ENCODE peak calls at places on chromosomes 13 and 19, in four cellular contexts. One of them, this sample, is unnamed.

GRCh38 chr13:113526466-113527220 is 36.1 kb upstream of the DCUN1D2 start:
- DNase-seq in HepG2: no peak
- DNase-seq in HL-60: no peak
- DNase-seq in GM12892: no peak
- DNase-seq in this sample: peak

GRCh38 chr13:100547805-100548204 is 40.8 kb downstream of the GGACT start:
- DNase-seq in GM12892: no peak
- DNase-seq in HepG2: no peak
- DNase-seq in HL-60: no peak
- DNase-seq in this sample: no peak

GRCh38 chr19:18274776-18275356 is 614 bp upstream of the IQCN start:
- DNase-seq in HepG2: peak
- DNase-seq in HL-60: peak
- DNase-seq in GM12892: no peak
- DNase-seq in this sample: peak

GRCh38 chr19:50051964-50052363 is 26.2 kb downstream of the ZNF473 start:
- DNase-seq in HepG2: no peak
- DNase-seq in GM12892: no peak
- DNase-seq in HL-60: no peak
- DNase-seq in this sample: no peak

GRCh38 chr19:29745253-29745652 is 30.2 kb upstream of the C19orf12 start:
- DNase-seq in HL-60: peak
- DNase-seq in GM12892: no peak
- DNase-seq in HepG2: peak
- DNase-seq in this sample: peak

GRCh38 chr13:73273737-73274136 is 214.9 kb downstream of the KLF5 start:
- DNase-seq in GM12892: no peak
- DNase-seq in HL-60: no peak
- DNase-seq in HepG2: no peak
- DNase-seq in this sample: no peak

GRCh38 chr13:112182831-112183543 is 116.0 kb downstream of the SOX1 start:
- DNase-seq in HepG2: peak
- DNase-seq in GM12892: no peak
- DNase-seq in HL-60: peak
- DNase-seq in this sample: no peak

GRCh38 chr13:23087884-23088283 is 92.9 kb upstream of the SGCG start:
- DNase-seq in HepG2: peak
- DNase-seq in HL-60: peak
- DNase-seq in GM12892: no peak
- DNase-seq in this sample: no peak

GRCh38 chr19:58020129-58020528 is 13.7 kb upstream of the ZSCAN1 start:
- DNase-seq in GM12892: no peak
- DNase-seq in HL-60: no peak
- DNase-seq in HepG2: no peak
- DNase-seq in this sample: no peak

GRCh38 chr13:98648676-98649075 is 71.8 kb upstream of the STK24 start:
- DNase-seq in HL-60: no peak
- DNase-seq in HepG2: no peak
- DNase-seq in GM12892: no peak
- DNase-seq in this sample: no peak

GRCh38 chr19:11268783-11269267 is 6.5 kb upstream of the DOCK6 start:
- DNase-seq in GM12892: no peak
- DNase-seq in HL-60: peak
- DNase-seq in HepG2: peak
- DNase-seq in this sample: peak

GRCh38 chr13:48731957-48732569 is 78.3 kb downstream of the CYSLTR2 start:
- DNase-seq in HepG2: peak
- DNase-seq in GM12892: no peak
- DNase-seq in HL-60: peak
- DNase-seq in this sample: peak

GRCh38 chr19:34962945-34963530 is 991 bp downstream of the ZNF792 start:
- DNase-seq in HL-60: no peak
- DNase-seq in HepG2: no peak
- DNase-seq in GM12892: no peak
- DNase-seq in this sample: peak

GRCh38 chr19:35400773-35401100 is 29.9 kb downstream of the GPR42 start:
- DNase-seq in HepG2: no peak
- DNase-seq in GM12892: no peak
- DNase-seq in HL-60: no peak
- DNase-seq in this sample: no peak

GRCh38 chr13:27161980-27162379 is 9.6 kb downstream of the USP12 start:
- DNase-seq in HL-60: no peak
- DNase-seq in GM12892: no peak
- DNase-seq in HepG2: no peak
- DNase-seq in this sample: no peak

GRCh38 chr13:74035881-74036280 is 98.3 kb downstream of the KLF12 start:
- DNase-seq in HepG2: no peak
- DNase-seq in HL-60: no peak
- DNase-seq in GM12892: no peak
- DNase-seq in this sample: no peak

GRCh38 chr19:10968527-10969081 is 7.8 kb downstream of the SMARCA4 start:
- DNase-seq in HepG2: no peak
- DNase-seq in HL-60: no peak
- DNase-seq in GM12892: no peak
- DNase-seq in this sample: no peak

GRCh38 chr19:48746738-48747575 is at the start of gene IZUMO1:
- DNase-seq in HepG2: no peak
- DNase-seq in GM12892: peak
- DNase-seq in HL-60: peak
- DNase-seq in this sample: peak

GRCh38 chr19:38538386-38538785 is 79.4 kb downstream of the MAP4K1 start:
- DNase-seq in GM12892: no peak
- DNase-seq in HepG2: no peak
- DNase-seq in HL-60: no peak
- DNase-seq in this sample: no peak

GRCh38 chr19:35860436-35860817 is 3.7 kb downstream of the KIRREL2 start:
- DNase-seq in HepG2: no peak
- DNase-seq in HL-60: no peak
- DNase-seq in GM12892: no peak
- DNase-seq in this sample: no peak

GRCh38 chr19:16896913-16897571 is 8.2 kb downstream of the F2RL3 start:
- DNase-seq in GM12892: peak
- DNase-seq in HL-60: peak
- DNase-seq in HepG2: peak
- DNase-seq in this sample: peak

GRCh38 chr13:85828094-85828684 is 29.0 kb upstream of the SLITRK6 start:
- DNase-seq in HL-60: no peak
- DNase-seq in HepG2: peak
- DNase-seq in GM12892: no peak
- DNase-seq in this sample: no peak

GRCh38 chr19:4714016-4714415 is 9.6 kb downstream of the DPP9 start:
- DNase-seq in HepG2: no peak
- DNase-seq in HL-60: no peak
- DNase-seq in GM12892: no peak
- DNase-seq in this sample: no peak

GRCh38 chr19:46753420-46754155 is 7.3 kb upstream of the STRN4 start:
- DNase-seq in HL-60: peak
- DNase-seq in HepG2: peak
- DNase-seq in GM12892: no peak
- DNase-seq in this sample: peak

GRCh38 chr13:51785592-51786424 is 18.2 kb downstream of the DHRS12 start:
- DNase-seq in HepG2: no peak
- DNase-seq in HL-60: no peak
- DNase-seq in GM12892: no peak
- DNase-seq in this sample: no peak

GRCh38 chr19:29566496-29567054 is 39.5 kb upstream of the POP4 start:
- DNase-seq in HL-60: no peak
- DNase-seq in HepG2: no peak
- DNase-seq in GM12892: no peak
- DNase-seq in this sample: no peak

GRCh38 chr19:13839938-13840750 is 36.8 kb upstream of the NANOS3 start:
- DNase-seq in HepG2: no peak
- DNase-seq in GM12892: no peak
- DNase-seq in HL-60: peak
- DNase-seq in this sample: peak

GRCh38 chr19:51695088-51695487 is 2.0 kb downstream of the SPACA6 start:
- DNase-seq in GM12892: no peak
- DNase-seq in HepG2: no peak
- DNase-seq in HL-60: no peak
- DNase-seq in this sample: no peak

GRCh38 chr13:67369895-67370660 is 139.9 kb upstream of the PCDH9 start:
- DNase-seq in HL-60: no peak
- DNase-seq in GM12892: no peak
- DNase-seq in HepG2: no peak
- DNase-seq in this sample: no peak

GRCh38 chr13:44336934-44337333 is 36.7 kb upstream of the SERP2 start:
- DNase-seq in GM12892: no peak
- DNase-seq in HL-60: no peak
- DNase-seq in HepG2: no peak
- DNase-seq in this sample: no peak
- TF ChIP-seq POLR2AphosphoS5 in GM12892: no peak
- TF ChIP-seq POLR2AphosphoS5 in HL-60: no peak
- TF ChIP-seq POLR2AphosphoS5 in HepG2: no peak
- TF ChIP-seq POLR2AphosphoS5 in this sample: no peak

GRCh38 chr19:40472516-40472915 is 5.7 kb downstream of the SPTBN4 start:
- DNase-seq in GM12892: no peak
- DNase-seq in HL-60: no peak
- DNase-seq in HepG2: no peak
- DNase-seq in this sample: no peak
- TF ChIP-seq POLR2AphosphoS5 in GM12892: no peak
- TF ChIP-seq POLR2AphosphoS5 in HL-60: no peak
- TF ChIP-seq POLR2AphosphoS5 in HepG2: no peak
- TF ChIP-seq POLR2AphosphoS5 in this sample: no peak

DNA sequence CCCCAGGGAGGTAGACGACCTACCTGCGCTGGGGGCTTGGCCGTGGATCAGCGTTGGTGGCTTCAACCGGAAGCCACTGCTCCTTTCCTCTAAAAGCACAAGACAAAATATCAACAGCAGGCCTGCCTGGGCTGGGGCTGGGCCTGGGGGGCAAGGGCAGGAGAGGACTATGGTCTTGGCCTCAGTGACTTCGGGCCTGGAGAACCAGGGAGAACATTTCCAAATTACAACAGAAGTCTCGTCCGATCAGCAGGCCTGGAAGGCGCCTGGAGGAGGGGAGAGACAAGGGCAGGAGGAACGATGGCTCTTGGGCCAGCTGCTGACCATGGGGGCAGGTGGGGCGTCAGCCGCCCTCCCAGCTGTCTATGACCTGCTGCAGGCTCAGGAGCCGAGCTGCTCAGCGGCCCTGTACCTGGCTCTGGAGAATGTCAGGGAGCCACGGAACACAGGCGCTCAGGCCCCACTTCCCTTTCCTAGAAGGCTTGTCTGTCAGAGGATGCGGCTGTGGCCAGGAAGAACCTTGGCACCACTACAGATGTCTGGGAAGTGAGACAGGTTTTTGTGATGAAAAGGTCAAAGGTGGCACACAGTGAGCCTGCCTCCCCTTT is 19.4 kb downstream of the CAPS start:
- DNase-seq in HepG2: no peak
- DNase-seq in GM12892: no peak
- DNase-seq in HL-60: no peak
- DNase-seq in this sample: no peak
- TF ChIP-seq POLR2AphosphoS5 in HepG2: no peak
- TF ChIP-seq POLR2AphosphoS5 in GM12892: no peak
- TF ChIP-seq POLR2AphosphoS5 in HL-60: no peak
- TF ChIP-seq POLR2AphosphoS5 in this sample: no peak

DNA sequence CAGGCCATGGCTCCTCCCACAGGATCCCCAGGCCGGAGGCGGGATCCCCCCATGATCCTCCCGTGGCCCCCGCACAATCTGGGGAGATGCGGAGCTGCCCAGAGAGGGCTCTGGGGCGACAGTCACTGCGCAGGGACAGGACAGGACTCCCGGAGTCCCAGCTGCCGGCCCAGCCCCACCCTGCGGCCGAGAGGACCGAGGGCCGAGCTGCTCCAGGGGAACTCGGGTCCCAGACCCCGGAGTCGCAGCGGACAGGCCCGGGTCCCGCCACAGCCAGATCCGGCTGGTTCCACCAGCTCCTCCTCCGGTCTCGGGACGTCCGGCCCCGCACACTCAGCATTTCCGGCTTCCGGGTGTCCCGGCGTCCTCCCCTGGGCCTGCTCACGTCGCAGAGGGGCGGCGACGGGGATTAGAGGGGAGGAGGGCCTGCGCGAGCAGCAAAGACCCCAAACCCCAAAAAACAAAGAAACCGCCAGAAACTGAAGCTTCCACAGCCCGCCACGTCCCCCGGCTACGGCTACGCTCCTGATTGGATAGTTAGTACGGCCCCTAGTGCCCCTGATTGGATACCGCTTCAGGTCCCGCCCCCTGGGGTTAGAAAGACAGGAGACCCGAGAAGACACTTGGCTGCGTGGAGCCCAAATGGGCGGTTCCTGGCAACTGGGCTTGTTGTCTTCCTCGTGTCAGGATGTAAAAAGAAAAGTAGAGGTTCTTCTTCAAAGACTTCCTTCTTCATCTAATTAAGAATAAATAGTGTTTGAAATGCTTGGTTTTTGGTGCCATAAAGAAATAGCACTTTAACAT is 21.3 kb upstream of the OR10H1 start:
- DNase-seq in HL-60: peak
- DNase-seq in GM12892: peak
- DNase-seq in HepG2: peak
- DNase-seq in this sample: peak
- TF ChIP-seq POLR2AphosphoS5 in HL-60: peak
- TF ChIP-seq POLR2AphosphoS5 in GM12892: peak
- TF ChIP-seq POLR2AphosphoS5 in HepG2: peak
- TF ChIP-seq POLR2AphosphoS5 in this sample: peak

GRCh38 chr13:44306401-44307192 is 67.0 kb upstream of the SERP2 start:
- DNase-seq in HL-60: no peak
- DNase-seq in GM12892: no peak
- DNase-seq in HepG2: no peak
- DNase-seq in this sample: no peak
- TF ChIP-seq POLR2AphosphoS5 in HL-60: no peak
- TF ChIP-seq POLR2AphosphoS5 in GM12892: no peak
- TF ChIP-seq POLR2AphosphoS5 in HepG2: no peak
- TF ChIP-seq POLR2AphosphoS5 in this sample: no peak

GRCh38 chr19:32890326-32890725 is 20.8 kb upstream of the SLC7A9 start:
- DNase-seq in HL-60: no peak
- DNase-seq in HepG2: no peak
- DNase-seq in GM12892: no peak
- DNase-seq in this sample: no peak

GRCh38 chr19:32895384-32895783 is 25.8 kb upstream of the SLC7A9 start:
- DNase-seq in GM12892: no peak
- DNase-seq in HL-60: no peak
- DNase-seq in HepG2: no peak
- DNase-seq in this sample: no peak

GRCh38 chr19:32890841-32891240 is 21.3 kb upstream of the SLC7A9 start:
- DNase-seq in GM12892: no peak
- DNase-seq in HepG2: no peak
- DNase-seq in HL-60: no peak
- DNase-seq in this sample: no peak

GRCh38 chr19:32889137-32889934 is 19.8 kb upstream of the SLC7A9 start:
- DNase-seq in HepG2: no peak
- DNase-seq in GM12892: no peak
- DNase-seq in HL-60: no peak
- DNase-seq in this sample: no peak

GRCh38 chr19:32891609-32892008 is 22.0 kb upstream of the SLC7A9 start:
- DNase-seq in GM12892: no peak
- DNase-seq in HepG2: no peak
- DNase-seq in HL-60: no peak
- DNase-seq in this sample: no peak
- TF ChIP-seq POLR2AphosphoS5 in GM12892: no peak
- TF ChIP-seq POLR2AphosphoS5 in HepG2: no peak
- TF ChIP-seq POLR2AphosphoS5 in HL-60: no peak
- TF ChIP-seq POLR2AphosphoS5 in this sample: no peak

GRCh38 chr13:42575938-42576337 is 2.0 kb downstream of the TNFSF11 start:
- DNase-seq in HL-60: no peak
- DNase-seq in GM12892: no peak
- DNase-seq in HepG2: no peak
- DNase-seq in this sample: no peak
- TF ChIP-seq POLR2AphosphoS5 in HL-60: no peak
- TF ChIP-seq POLR2AphosphoS5 in GM12892: no peak
- TF ChIP-seq POLR2AphosphoS5 in HepG2: no peak
- TF ChIP-seq POLR2AphosphoS5 in this sample: no peak

This sample was measured in spleen.